ENCODE peak calls at places on chromosome 12, in six cellular contexts. K is upper lobe of right lung; G is neural progenitor cell; Z is RWPE1; L is stimulated activated CD4-positive, alpha-beta T cell treated with anti-CD3 and anti-CD28 coated beads, Interleukin-15, amount 100 ng/mL, for 24 hours; T is NCI-H1436. E is an unnamed sample.

GRCh38 chr12:132638541-132639408 is 20.2 kb downstream of the P2RX2 start:
- DNase-seq in Z (peak; percentile 49), G (peak; percentile 46), K (no peak), L (peak; percentile 23), T (no peak), E (peak; percentile 26)

GRCh38 chr12:33253123-33253522 is 186.5 kb downstream of the SYT10 start:
- DNase-seq in K (no peak), G (no peak), L (no peak), Z (no peak), T (no peak), E (no peak)

GRCh38 chr12:53978477-53979356 is 4.0 kb upstream of the HOTAIR start:
- DNase-seq in Z (no peak), K (no peak), G (no peak), T (no peak), L (no peak), E (no peak)

GRCh38 chr12:121025442-121026226 is 9.3 kb upstream of the C12orf43 start:
- DNase-seq in Z (no peak), L (no peak), T (no peak), G (no peak), K (peak; percentile 45), E (no peak)

GRCh38 chr12:16228067-16228466 is 49.4 kb downstream of the SLC15A5 start:
- DNase-seq in L (no peak), T (no peak), Z (no peak), G (no peak), K (no peak), E (no peak)

GRCh38 chr12:109579639-109580038 is 6.0 kb downstream of the MVK start:
- DNase-seq in T (no peak), G (no peak), Z (no peak), L (no peak), K (no peak), E (no peak)

GRCh38 chr12:93080994-93081809 is 152.1 kb upstream of the EEA1 start:
- DNase-seq in Z (no peak), L (no peak), G (peak; percentile 43), T (no peak), K (no peak), E (no peak)

GRCh38 chr12:48510111-48510510 is 15.3 kb upstream of the OR8S1 start:
- DNase-seq in T (no peak), Z (no peak), K (no peak), L (no peak), G (no peak), E (no peak)

GRCh38 chr12:10288989-10289388 is 18.7 kb upstream of the KLRD1 start:
- DNase-seq in G (no peak), Z (no peak), K (no peak), T (no peak), L (no peak), E (no peak)

GRCh38 chr12:47004634-47005033 is 74.8 kb upstream of the PCED1B start:
- DNase-seq in L (no peak), Z (no peak), K (no peak), G (no peak), T (no peak), E (no peak)